ENCODE peak calls at places on chromosomes 2 and 18, in four cellular contexts. P is transverse colon, Z is prostate gland, I is A549. X is an unnamed sample.

GRCh38 chr18:51006948-51007786 is 22.8 kb upstream of the SMAD4 start:
- DNase-seq in P (no peak), Z (no peak), I (no peak), X (no peak)

GRCh38 chr2:95320986-95321767 is 24.0 kb downstream of the KCNIP3 start:
- DNase-seq in P (no peak), Z (no peak), I (no peak), X (no peak)

GRCh38 chr2:120389036-120389391 is 43.1 kb downstream of the INHBB start:
- DNase-seq in P (peak), Z (no peak), I (no peak), X (no peak)

GRCh38 chr18:26928669-26929313 is 63.3 kb upstream of the AQP4 start:
- DNase-seq in P (no peak), Z (no peak), I (no peak), X (no peak)

GRCh38 chr2:218826791-218827190 is 4.8 kb downstream of the PRKAG3 start:
- DNase-seq in P (no peak), Z (no peak), I (no peak), X (no peak)

GRCh38 chr2:190762569-190762968 is 113.7 kb downstream of the NAB1 start:
- DNase-seq in P (no peak), Z (no peak), I (no peak), X (no peak)

GRCh38 chr2:15521782-15522181 is 39.4 kb downstream of the NBAS start:
- DNase-seq in P (no peak), Z (no peak), I (no peak), X (no peak)

GRCh38 chr2:10157293-10157692 is 34.8 kb downstream of the RRM2 start:
- DNase-seq in P (no peak), Z (no peak), I (peak), X (no peak)

GRCh38 chr2:24365051-24365450 is 4.7 kb upstream of the ITSN2 start:
- DNase-seq in P (peak), Z (peak), I (peak), X (no peak)

GRCh38 chr2:22276696-22277095 is 1108.3 kb upstream of the KLHL29 start:
- DNase-seq in P (no peak), Z (no peak), I (no peak), X (no peak)

GRCh38 chr18:59067873-59068272 is 71.8 kb upstream of the SEC11C start:
- DNase-seq in P (no peak), Z (no peak), I (peak), X (no peak)

GRCh38 chr2:189234991-189235390 is 55.4 kb upstream of the COL5A2 start:
- DNase-seq in P (no peak), Z (no peak), I (no peak), X (no peak)

GRCh38 chr2:22734373-22735045 is 650.5 kb upstream of the KLHL29 start:
- DNase-seq in P (no peak), Z (no peak), I (no peak), X (no peak)

GRCh38 chr2:206989306-206989705 is 50.0 kb downstream of the CPO start:
- DNase-seq in P (peak), Z (no peak), I (peak), X (peak)

GRCh38 chr2:201407265-201407664 is 44.0 kb downstream of the TRAK2 start:
- DNase-seq in P (no peak), Z (no peak), I (no peak), X (no peak)

GRCh38 chr2:102040229-102040628 is 48.5 kb downstream of the IL1R2 start:
- DNase-seq in P (no peak), Z (no peak), I (no peak), X (no peak)

GRCh38 chr2:97788986-97789644 is 75.7 kb downstream of the ZAP70 start:
- DNase-seq in P (no peak), Z (no peak), I (no peak), X (no peak)

GRCh38 chr2:177597759-177598158 is 205.2 kb downstream of the AGPS start:
- DNase-seq in P (no peak), Z (no peak), I (no peak), X (no peak)

GRCh38 chr2:229713371-229714079 is 830 bp downstream of the DNER start:
- DNase-seq in P (no peak), Z (no peak), I (peak), X (peak)

GRCh38 chr2:10398496-10398895 is 49.6 kb downstream of the ODC1 start:
- DNase-seq in P (peak), Z (no peak), I (no peak), X (no peak)

GRCh38 chr2:54388093-54388492 is 68.0 kb upstream of the SPTBN1 start:
- DNase-seq in P (no peak), Z (no peak), I (no peak), X (no peak)

GRCh38 chr2:143778981-143779380 is 649.8 kb downstream of the ARHGAP15 start:
- DNase-seq in P (no peak), Z (no peak), I (no peak), X (no peak)

GRCh38 chr18:48942554-48943261 is 8.1 kb downstream of the SMAD7 start:
- DNase-seq in P (no peak), Z (no peak), I (peak), X (peak)

GRCh38 chr2:134693359-134694330 is 25.2 kb downstream of the TMEM163 start:
- DNase-seq in P (no peak), Z (no peak), I (no peak), X (no peak)

GRCh38 chr2:134692461-134692860 is 26.3 kb downstream of the TMEM163 start:
- DNase-seq in P (no peak), Z (no peak), I (peak), X (no peak)

GRCh38 chr2:134694411-134694810 is 24.4 kb downstream of the TMEM163 start:
- DNase-seq in P (no peak), Z (no peak), I (no peak), X (no peak)

GRCh38 chr2:134689303-134689702 is 29.5 kb downstream of the TMEM163 start:
- DNase-seq in P (no peak), Z (no peak), I (no peak), X (no peak)

DNA sequence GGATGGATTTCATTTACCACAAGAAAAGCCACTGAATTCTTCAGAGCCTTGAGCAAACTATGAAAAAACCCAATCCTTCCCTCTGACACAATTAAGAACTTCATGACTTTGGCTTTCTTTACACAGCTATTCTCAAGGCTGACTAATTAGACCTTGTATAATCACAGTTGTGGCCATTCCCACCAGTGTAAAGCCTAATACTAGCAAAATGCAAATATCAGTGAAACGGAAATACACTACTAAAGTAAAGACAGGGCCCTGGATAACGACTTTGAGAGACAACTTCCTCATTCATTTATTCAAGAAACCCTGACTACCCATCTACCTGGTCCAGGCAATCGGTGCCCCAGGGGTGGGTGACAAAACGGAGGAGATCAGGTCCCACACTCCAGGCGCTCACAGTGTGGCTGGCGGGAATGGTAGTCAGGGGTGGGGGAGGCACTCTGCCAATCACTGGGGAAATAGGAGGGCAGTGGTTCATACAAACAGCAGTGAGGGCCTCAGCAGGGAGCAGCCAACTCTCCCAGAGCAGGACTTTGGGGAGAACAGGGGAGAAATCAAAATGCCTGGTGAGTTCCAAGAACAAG is 28.1 kb downstream of the TMEM163 start:
- DNase-seq in P (no peak), Z (no peak), I (no peak), X (no peak)
- H3K27ac ChIP-seq in P (no peak), Z (no peak), I (no peak), X (no peak)

DNA sequence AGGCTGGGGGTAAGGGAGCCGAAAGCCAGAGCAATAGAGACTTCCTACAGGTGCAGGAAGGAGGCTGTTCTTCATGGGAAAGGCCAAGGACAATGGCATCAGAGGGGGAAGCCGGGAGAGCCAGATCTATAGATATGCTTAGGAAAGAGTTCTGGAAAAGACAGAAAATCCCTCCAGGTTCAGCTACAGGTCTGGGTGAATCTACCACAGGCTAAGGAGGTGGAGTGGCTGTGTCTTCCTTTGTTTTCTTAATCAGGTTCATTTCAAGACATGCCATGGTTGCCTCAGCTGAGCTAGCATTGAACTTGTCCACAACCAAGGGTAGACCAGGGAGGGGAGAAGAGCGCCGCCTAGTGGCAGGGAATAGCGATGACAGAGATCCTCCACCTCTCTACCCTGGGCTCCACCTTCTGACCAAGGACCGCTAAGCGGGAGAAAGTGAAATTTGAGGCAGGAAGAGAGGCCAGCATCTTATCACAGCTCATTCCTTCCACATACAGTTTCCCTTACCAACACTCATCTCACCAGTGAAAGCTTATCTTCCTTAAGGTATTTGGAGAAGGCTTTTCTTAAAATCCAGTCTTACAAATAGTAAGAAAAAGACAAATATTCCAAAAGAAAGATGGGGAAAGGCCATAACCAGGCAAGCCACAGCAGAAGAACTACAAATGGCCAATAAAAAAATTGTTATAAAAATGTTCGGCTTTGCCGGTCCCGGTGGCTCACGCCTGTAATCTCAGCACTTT is 74.2 kb downstream of the VIT start:
- DNase-seq in P (peak), Z (no peak), I (peak), X (peak)
- TF ChIP-seq CTCF in P (peak), Z (peak), I (peak), X (peak)

GRCh38 chr2:159904565-159905281 is 106.7 kb upstream of the CD302 start:
- DNase-seq in P (peak), Z (peak), I (peak), X (peak)
- H3K27ac ChIP-seq in P (peak), Z (no peak), I (peak), X (no peak)

GRCh38 chr2:21181957-21182356 is 58.2 kb downstream of the TDRD15 start:
- DNase-seq in P (no peak), Z (no peak), I (no peak), X (no peak)

GRCh38 chr2:21175895-21176646 is 52.3 kb downstream of the TDRD15 start:
- DNase-seq in P (no peak), Z (no peak), I (no peak), X (no peak)
- TF ChIP-seq CTCF in P (peak), Z (peak), I (peak), X (no peak)

X was measured in RWPE1.